ENCODE peak calls at places on chromosomes 12 and 14, in ten cellular contexts. D is A549, Z is heart left ventricle, K is suprapubic skin, X is esophagus squamous epithelium, C is K562, W is HCT116, H is stomach, F is IMR-90, L is ovary. G is an unnamed sample. For H3K4me1, the result is how much of the 10 kb centered on the place peaks cover.

GRCh38 chr14:68468437-68469207 is 324.2 kb downstream of the ZFP36L1 start:
- DNase-seq in Z (no peak), F (no peak), L (no peak), H (peak), X (no peak), W (no peak), K (no peak), C (no peak), D (no peak), G (no peak)

GRCh38 chr12:58884916-58885315 is 35.4 kb downstream of the LRIG3 start:
- DNase-seq in F (no peak), X (no peak), K (no peak), W (no peak), L (no peak), C (no peak), Z (no peak), H (no peak), D (no peak), G (no peak)

GRCh38 chr12:88764781-88765470 is 184.7 kb upstream of the KITLG start:
- DNase-seq in W (no peak), F (peak), Z (no peak), X (no peak), K (no peak), C (no peak), H (no peak), D (no peak), L (no peak), G (no peak)

GRCh38 chr12:125983094-125983783 is 918.0 kb downstream of the AACS start:
- DNase-seq in Z (peak), K (no peak), D (peak), F (no peak), L (peak), W (no peak), X (no peak), H (peak), C (peak), G (peak)

GRCh38 chr12:24728366-24728765 is 220.5 kb downstream of the BCAT1 start:
- DNase-seq in Z (no peak), C (peak), K (no peak), X (no peak), F (peak), D (peak), L (no peak), H (no peak), W (no peak), G (no peak)

GRCh38 chr14:45906257-45906656 is 653.3 kb upstream of the MIS18BP1 start:
- DNase-seq in Z (no peak), H (no peak), W (no peak), C (no peak), X (no peak), L (no peak), F (no peak), K (no peak), D (no peak), G (no peak)

GRCh38 chr12:66629138-66629880 is 49.6 kb downstream of the GRIP1 start:
- DNase-seq in K (no peak), D (no peak), Z (no peak), W (no peak), X (no peak), L (no peak), F (no peak), C (no peak), H (no peak), G (no peak)

GRCh38 chr14:94355191-94355794 is 32.2 kb upstream of the SERPINA6 start:
- DNase-seq in F (peak), X (no peak), C (no peak), K (peak), W (no peak), Z (peak), L (peak), H (peak), D (peak), G (peak)

GRCh38 chr14:73850940-73851339 is 691 bp upstream of the PTGR2 start:
- DNase-seq in D (peak), L (no peak), Z (no peak), W (no peak), K (no peak), F (no peak), X (no peak), C (peak), H (no peak), G (no peak)

GRCh38 chr12:128817115-128818015 is 6.4 kb downstream of the SLC15A4 start:
- DNase-seq in L (no peak), W (no peak), K (no peak), X (no peak), F (peak), Z (peak), H (peak), D (no peak), C (no peak), G (peak)

GRCh38 chr14:73814158-73814557 is 37.5 kb upstream of the PTGR2 start:
- DNase-seq in W (no peak), X (no peak), H (no peak), L (no peak), Z (no peak), F (no peak), D (no peak), K (no peak), C (no peak), G (no peak)

GRCh38 chr12:11882301-11883019 is 188.3 kb upstream of the BCL2L14 start:
- DNase-seq in K (no peak), D (no peak), L (no peak), X (no peak), W (no peak), C (no peak), F (no peak), H (no peak), Z (no peak), G (no peak)

GRCh38 chr12:30719060-30719459 is 23.4 kb upstream of the IPO8 start:
- DNase-seq in F (peak), W (no peak), D (no peak), X (no peak), L (no peak), H (no peak), K (no peak), C (no peak), Z (no peak), G (no peak)

GRCh38 chr12:2618291-2618995 is 176.3 kb upstream of the FKBP4 start:
- DNase-seq in C (no peak), Z (no peak), F (no peak), L (no peak), X (no peak), W (no peak), K (no peak), D (no peak), H (no peak), G (no peak)

GRCh38 chr12:123387508-123388217 is 3.7 kb downstream of the KMT5A start:
- DNase-seq in L (no peak), W (no peak), X (no peak), Z (no peak), C (peak), F (no peak), D (no peak), K (no peak), H (no peak), G (no peak)

GRCh38 chr12:123382684-123383083 is 1.2 kb upstream of the KMT5A start:
- DNase-seq in K (no peak), W (no peak), D (no peak), Z (no peak), C (no peak), H (no peak), L (no peak), X (no peak), F (no peak), G (no peak)

GRCh38 chr12:123388218-123388947 is 4.5 kb downstream of the KMT5A start:
- DNase-seq in C (peak), F (peak), H (peak), L (peak), K (peak), Z (peak), D (peak), W (no peak), X (no peak), G (peak)

GRCh38 chr12:123384994-123385376 is 1.1 kb downstream of the KMT5A start:
- DNase-seq in Z (no peak), H (no peak), X (no peak), D (peak), W (no peak), K (no peak), C (no peak), L (no peak), F (peak), G (no peak)

GRCh38 chr12:123384318-123384993 is 524 bp downstream of the KMT5A start:
- DNase-seq in D (peak), X (no peak), W (no peak), L (peak), K (no peak), Z (peak), C (no peak), H (no peak), F (no peak), G (peak)
- TF ChIP-seq POLR2A in D (no peak), X (no peak), W (no peak), L (no peak), K (no peak), Z (no peak), C (peak), H (no peak), F (no peak), G (no peak)

GRCh38 chr14:22563987-22564386 is 25.0 kb downstream of the DAD1 start:
- DNase-seq in L (no peak), K (no peak), Z (no peak), W (no peak), X (no peak), F (no peak), D (no peak), C (no peak), H (no peak), G (no peak)
- H3K4me1 ChIP-seq in L (under half), K (under half), Z (under half), W (under half), X (half or more), F (under half), D (under half), C (under half), H (half or more), G (under half)

DNA sequence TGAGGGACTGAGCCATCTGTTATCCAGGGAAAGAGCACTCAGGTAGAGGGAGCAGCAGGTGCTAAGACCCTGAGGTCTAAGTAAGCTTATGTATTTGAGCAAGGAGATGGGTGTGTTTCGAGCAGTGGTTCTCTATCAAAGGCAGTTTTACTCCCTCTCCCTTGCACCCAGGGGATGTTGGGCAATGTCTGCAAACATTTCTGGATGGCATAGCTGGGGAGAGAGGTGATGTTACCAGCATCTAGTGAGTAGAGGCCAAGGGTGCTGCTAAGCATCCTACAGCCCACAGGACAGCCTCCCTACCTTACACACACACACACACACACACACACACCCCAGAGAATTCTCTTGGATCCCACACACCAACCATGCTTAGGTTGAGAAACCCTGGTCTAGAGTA is 221.0 kb upstream of the PWP1 start:
- DNase-seq in Z (no peak), D (no peak), X (no peak), F (no peak), W (no peak), L (no peak), H (no peak), K (no peak), C (no peak), G (no peak)
- TF ChIP-seq POLR2A in Z (no peak), D (no peak), X (no peak), F (no peak), W (no peak), L (no peak), H (no peak), K (no peak), C (no peak), G (no peak)

DNA sequence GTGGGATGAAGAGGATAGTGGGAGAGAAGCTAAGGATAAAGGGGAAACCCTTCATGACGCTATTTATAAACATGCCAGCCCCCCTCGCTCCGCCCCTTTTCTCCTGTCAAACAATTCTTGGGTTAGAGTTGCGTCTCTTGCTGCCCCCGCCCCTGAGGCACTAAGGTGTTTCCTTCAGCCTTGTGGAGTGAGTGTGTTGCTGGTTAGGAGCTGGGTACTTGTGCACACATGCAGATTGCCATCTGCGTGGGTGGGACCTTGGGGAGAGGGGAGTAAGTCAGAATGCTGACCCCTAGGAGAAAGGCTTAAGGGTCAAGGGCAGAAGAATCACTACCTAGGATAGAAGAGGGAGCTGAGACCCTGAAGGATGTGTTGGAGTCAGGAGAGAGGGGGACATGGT is 5.4 kb downstream of the FOXJ2 start:
- DNase-seq in K (no peak), Z (no peak), X (no peak), D (no peak), F (no peak), H (no peak), C (no peak), W (no peak), L (no peak), G (no peak)
- H3K4me1 ChIP-seq in K (half or more), Z (under half), X (half or more), D (under half), F (under half), H (half or more), C (under half), W (under half), L (under half), G (under half)

DNA sequence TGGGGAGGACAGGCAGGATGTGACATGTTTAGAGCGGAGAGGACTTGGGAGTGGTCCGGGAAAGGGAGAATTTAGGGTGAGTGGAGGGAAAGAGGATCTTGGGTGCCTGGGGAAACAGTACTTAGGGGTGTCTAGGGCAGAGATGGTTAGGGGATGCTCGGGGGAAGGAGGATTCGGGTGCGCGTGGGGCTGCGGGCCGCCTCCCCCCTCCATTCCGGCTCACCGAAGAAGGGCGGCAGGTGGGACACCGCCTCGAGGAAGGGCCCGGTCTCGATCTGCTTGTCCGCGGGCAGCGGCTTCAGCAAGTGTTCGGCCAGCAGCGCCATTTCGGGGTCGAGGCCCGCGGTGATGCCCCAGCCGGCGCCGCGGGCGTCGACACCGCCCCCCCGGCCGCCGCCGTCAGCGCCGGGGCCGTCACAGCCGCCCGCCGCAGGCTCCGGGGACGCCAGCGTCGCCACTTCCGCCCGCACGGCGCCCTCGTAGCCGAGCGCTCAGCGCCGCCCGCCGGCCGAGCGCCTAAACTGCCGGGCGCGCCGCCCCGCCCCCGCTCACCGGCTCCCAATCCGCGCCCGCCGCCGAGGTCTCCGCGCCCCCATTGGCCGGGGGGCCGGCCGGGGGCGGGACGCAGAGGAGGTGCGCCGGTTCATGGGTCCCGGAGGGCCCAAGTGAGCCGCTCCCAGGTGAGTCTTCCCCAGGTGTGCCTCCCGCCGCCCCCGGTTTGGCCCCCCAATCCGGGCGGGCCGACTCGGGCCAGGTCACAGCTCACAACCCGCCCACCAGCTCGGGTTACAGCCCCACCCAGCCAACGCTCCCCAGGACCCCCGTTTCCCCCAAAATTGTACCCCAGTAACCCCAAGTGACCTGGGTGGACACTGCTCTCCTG is at the start of gene GLTP:
- DNase-seq in C (peak), D (peak), Z (peak), W (peak), H (peak), X (no peak), F (peak), K (peak), L (peak), G (peak)
- TF ChIP-seq POLR2A in C (no peak), D (peak), Z (peak), W (no peak), H (no peak), X (peak), F (no peak), K (no peak), L (peak), G (peak)

GRCh38 chr12:124734224-124734788 is 129.4 kb downstream of the SCARB1 start:
- DNase-seq in X (no peak), F (peak), H (no peak), L (no peak), C (peak), K (no peak), D (peak), Z (peak), W (no peak), G (peak)

GRCh38 chr12:124732275-124733075 is 131.2 kb downstream of the SCARB1 start:
- DNase-seq in L (peak), K (no peak), X (no peak), H (no peak), W (no peak), C (no peak), Z (no peak), F (no peak), D (no peak), G (peak)

GRCh38 chr12:124731869-124732268 is 131.8 kb downstream of the SCARB1 start:
- DNase-seq in Z (no peak), C (no peak), W (no peak), F (no peak), H (no peak), K (no peak), X (no peak), D (no peak), L (no peak), G (no peak)

GRCh38 chr12:124730455-124730932 is 133.2 kb downstream of the SCARB1 start:
- DNase-seq in C (no peak), F (peak), H (peak), W (no peak), D (peak), X (no peak), K (no peak), L (peak), Z (peak), G (no peak)

DNA sequence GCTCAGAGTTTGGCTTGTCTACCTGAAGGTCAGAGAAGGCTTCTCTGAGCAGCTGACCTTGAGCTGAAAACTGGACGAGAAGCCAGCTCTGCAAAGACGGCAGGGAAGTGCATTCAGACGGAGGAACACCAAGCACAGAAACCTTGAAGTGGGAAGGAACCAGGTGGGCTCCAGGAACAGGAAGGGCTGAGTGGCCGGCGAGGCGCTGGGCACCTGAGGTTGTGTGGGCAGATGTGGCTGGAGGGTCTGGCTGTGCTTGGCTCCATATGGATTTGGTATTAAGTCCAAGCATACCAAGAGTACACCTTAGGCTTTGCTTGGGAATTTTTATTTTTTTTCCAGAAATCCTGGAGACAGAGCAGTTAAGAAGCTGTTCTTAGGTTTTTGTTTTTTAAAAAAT is 130.6 kb downstream of the SCARB1 start:
- DNase-seq in H (no peak), C (no peak), Z (peak), X (no peak), F (no peak), L (no peak), W (no peak), D (no peak), K (no peak), G (no peak)
- H3K4me1 ChIP-seq in H (under half), C (under half), Z (under half), X (under half), F (under half), L (under half), W (under half), D (under half), K (under half), G (under half)

GRCh38 chr12:20443792-20444191 is 75.5 kb downstream of the PDE3A start:
- DNase-seq in F (no peak), W (no peak), X (no peak), H (no peak), L (no peak), D (no peak), Z (no peak), K (no peak), C (no peak), G (no peak)
- TF ChIP-seq POLR2A in F (no peak), W (no peak), X (no peak), H (no peak), L (no peak), D (no peak), Z (no peak), K (no peak), C (no peak), G (no peak)

G was measured in right lobe of liver.